ENCODE peak calls at places on chromosomes 2 and 18, in eight cellular contexts. One of them, this sample, is unnamed.

GRCh38 chr2:235496239-235496621 is 2.4 kb downstream of the AGAP1 start:
- DNase-seq in non-pigmented ciliary epithelial cell: no peak
- DNase-seq in activated naive CD4-positive, alpha-beta T cell treated with anti-CD3 and anti-CD28 coated beads for 36 hours: no peak
- DNase-seq in upper lobe of right lung: no peak
- DNase-seq in activated T-cell treated with anti-CD3 and anti-CD28 coated beads for 4 hours: no peak
- DNase-seq in H7: no peak
- DNase-seq in astrocyte of the spinal cord: no peak
- DNase-seq in stimulated activated CD8-positive, alpha-beta memory T cell treated with anti-CD3 and anti-CD28 coated beads, Interleukin-12 subunit alpha, Interleukin-12 subunit beta, amount 100 ng/mL, for 4 hours: no peak
- DNase-seq in this sample: no peak

GRCh38 chr2:12197133-12197532 is 450.7 kb downstream of the LPIN1 start:
- DNase-seq in non-pigmented ciliary epithelial cell: no peak
- DNase-seq in activated naive CD4-positive, alpha-beta T cell treated with anti-CD3 and anti-CD28 coated beads for 36 hours: no peak
- DNase-seq in upper lobe of right lung: no peak
- DNase-seq in activated T-cell treated with anti-CD3 and anti-CD28 coated beads for 4 hours: no peak
- DNase-seq in H7: no peak
- DNase-seq in astrocyte of the spinal cord: no peak
- DNase-seq in stimulated activated CD8-positive, alpha-beta memory T cell treated with anti-CD3 and anti-CD28 coated beads, Interleukin-12 subunit alpha, Interleukin-12 subunit beta, amount 100 ng/mL, for 4 hours: no peak
- DNase-seq in this sample: no peak

GRCh38 chr2:170371231-170371630 is 193.3 kb downstream of the MYO3B start:
- DNase-seq in non-pigmented ciliary epithelial cell: no peak
- DNase-seq in activated naive CD4-positive, alpha-beta T cell treated with anti-CD3 and anti-CD28 coated beads for 36 hours: no peak
- DNase-seq in upper lobe of right lung: no peak
- DNase-seq in activated T-cell treated with anti-CD3 and anti-CD28 coated beads for 4 hours: no peak
- DNase-seq in H7: no peak
- DNase-seq in astrocyte of the spinal cord: no peak
- DNase-seq in stimulated activated CD8-positive, alpha-beta memory T cell treated with anti-CD3 and anti-CD28 coated beads, Interleukin-12 subunit alpha, Interleukin-12 subunit beta, amount 100 ng/mL, for 4 hours: no peak
- DNase-seq in this sample: no peak

GRCh38 chr2:183035298-183035953 is 2.8 kb downstream of the NCKAP1 start:
- DNase-seq in non-pigmented ciliary epithelial cell: peak
- DNase-seq in activated naive CD4-positive, alpha-beta T cell treated with anti-CD3 and anti-CD28 coated beads for 36 hours: no peak
- DNase-seq in upper lobe of right lung: no peak
- DNase-seq in activated T-cell treated with anti-CD3 and anti-CD28 coated beads for 4 hours: no peak
- DNase-seq in H7: no peak
- DNase-seq in astrocyte of the spinal cord: peak
- DNase-seq in stimulated activated CD8-positive, alpha-beta memory T cell treated with anti-CD3 and anti-CD28 coated beads, Interleukin-12 subunit alpha, Interleukin-12 subunit beta, amount 100 ng/mL, for 4 hours: no peak
- DNase-seq in this sample: no peak

GRCh38 chr2:220785181-220785580 is 786.9 kb downstream of the EPHA4 start:
- DNase-seq in non-pigmented ciliary epithelial cell: no peak
- DNase-seq in activated naive CD4-positive, alpha-beta T cell treated with anti-CD3 and anti-CD28 coated beads for 36 hours: no peak
- DNase-seq in upper lobe of right lung: no peak
- DNase-seq in activated T-cell treated with anti-CD3 and anti-CD28 coated beads for 4 hours: no peak
- DNase-seq in H7: no peak
- DNase-seq in astrocyte of the spinal cord: no peak
- DNase-seq in stimulated activated CD8-positive, alpha-beta memory T cell treated with anti-CD3 and anti-CD28 coated beads, Interleukin-12 subunit alpha, Interleukin-12 subunit beta, amount 100 ng/mL, for 4 hours: no peak
- DNase-seq in this sample: no peak

GRCh38 chr2:181169459-181169858 is 189.1 kb downstream of the UBE2E3 start:
- DNase-seq in non-pigmented ciliary epithelial cell: no peak
- DNase-seq in activated naive CD4-positive, alpha-beta T cell treated with anti-CD3 and anti-CD28 coated beads for 36 hours: no peak
- DNase-seq in upper lobe of right lung: no peak
- DNase-seq in activated T-cell treated with anti-CD3 and anti-CD28 coated beads for 4 hours: no peak
- DNase-seq in H7: no peak
- DNase-seq in astrocyte of the spinal cord: no peak
- DNase-seq in stimulated activated CD8-positive, alpha-beta memory T cell treated with anti-CD3 and anti-CD28 coated beads, Interleukin-12 subunit alpha, Interleukin-12 subunit beta, amount 100 ng/mL, for 4 hours: no peak
- DNase-seq in this sample: no peak

GRCh38 chr2:45711224-45711623 is 59.7 kb downstream of the PRKCE start:
- DNase-seq in non-pigmented ciliary epithelial cell: no peak
- DNase-seq in activated naive CD4-positive, alpha-beta T cell treated with anti-CD3 and anti-CD28 coated beads for 36 hours: no peak
- DNase-seq in upper lobe of right lung: no peak
- DNase-seq in activated T-cell treated with anti-CD3 and anti-CD28 coated beads for 4 hours: no peak
- DNase-seq in H7: no peak
- DNase-seq in astrocyte of the spinal cord: no peak
- DNase-seq in stimulated activated CD8-positive, alpha-beta memory T cell treated with anti-CD3 and anti-CD28 coated beads, Interleukin-12 subunit alpha, Interleukin-12 subunit beta, amount 100 ng/mL, for 4 hours: no peak
- DNase-seq in this sample: no peak

GRCh38 chr2:40260437-40260836 is 191.5 kb downstream of the SLC8A1 start:
- DNase-seq in non-pigmented ciliary epithelial cell: no peak
- DNase-seq in activated naive CD4-positive, alpha-beta T cell treated with anti-CD3 and anti-CD28 coated beads for 36 hours: no peak
- DNase-seq in upper lobe of right lung: no peak
- DNase-seq in activated T-cell treated with anti-CD3 and anti-CD28 coated beads for 4 hours: no peak
- DNase-seq in H7: no peak
- DNase-seq in astrocyte of the spinal cord: no peak
- DNase-seq in stimulated activated CD8-positive, alpha-beta memory T cell treated with anti-CD3 and anti-CD28 coated beads, Interleukin-12 subunit alpha, Interleukin-12 subunit beta, amount 100 ng/mL, for 4 hours: no peak
- DNase-seq in this sample: no peak

GRCh38 chr2:32745191-32745590 is 117.3 kb downstream of the TTC27 start:
- DNase-seq in non-pigmented ciliary epithelial cell: peak
- DNase-seq in activated naive CD4-positive, alpha-beta T cell treated with anti-CD3 and anti-CD28 coated beads for 36 hours: no peak
- DNase-seq in upper lobe of right lung: no peak
- DNase-seq in activated T-cell treated with anti-CD3 and anti-CD28 coated beads for 4 hours: no peak
- DNase-seq in H7: no peak
- DNase-seq in astrocyte of the spinal cord: peak
- DNase-seq in stimulated activated CD8-positive, alpha-beta memory T cell treated with anti-CD3 and anti-CD28 coated beads, Interleukin-12 subunit alpha, Interleukin-12 subunit beta, amount 100 ng/mL, for 4 hours: no peak
- DNase-seq in this sample: no peak

GRCh38 chr2:112646791-112647720 is 1.3 kb downstream of the SLC20A1 start:
- DNase-seq in non-pigmented ciliary epithelial cell: no peak
- DNase-seq in activated naive CD4-positive, alpha-beta T cell treated with anti-CD3 and anti-CD28 coated beads for 36 hours: no peak
- DNase-seq in upper lobe of right lung: no peak
- DNase-seq in activated T-cell treated with anti-CD3 and anti-CD28 coated beads for 4 hours: no peak
- DNase-seq in H7: no peak
- DNase-seq in astrocyte of the spinal cord: no peak
- DNase-seq in stimulated activated CD8-positive, alpha-beta memory T cell treated with anti-CD3 and anti-CD28 coated beads, Interleukin-12 subunit alpha, Interleukin-12 subunit beta, amount 100 ng/mL, for 4 hours: no peak
- DNase-seq in this sample: peak

GRCh38 chr2:219023045-219023605 is 18.2 kb downstream of the CFAP65 start:
- DNase-seq in non-pigmented ciliary epithelial cell: no peak
- DNase-seq in activated naive CD4-positive, alpha-beta T cell treated with anti-CD3 and anti-CD28 coated beads for 36 hours: no peak
- DNase-seq in upper lobe of right lung: peak
- DNase-seq in activated T-cell treated with anti-CD3 and anti-CD28 coated beads for 4 hours: no peak
- DNase-seq in H7: no peak
- DNase-seq in astrocyte of the spinal cord: no peak
- DNase-seq in stimulated activated CD8-positive, alpha-beta memory T cell treated with anti-CD3 and anti-CD28 coated beads, Interleukin-12 subunit alpha, Interleukin-12 subunit beta, amount 100 ng/mL, for 4 hours: no peak
- DNase-seq in this sample: no peak

GRCh38 chr2:127083819-127084503 is 23.0 kb downstream of the BIN1 start:
- DNase-seq in non-pigmented ciliary epithelial cell: no peak
- DNase-seq in activated naive CD4-positive, alpha-beta T cell treated with anti-CD3 and anti-CD28 coated beads for 36 hours: no peak
- DNase-seq in upper lobe of right lung: peak
- DNase-seq in activated T-cell treated with anti-CD3 and anti-CD28 coated beads for 4 hours: no peak
- DNase-seq in H7: no peak
- DNase-seq in astrocyte of the spinal cord: peak
- DNase-seq in stimulated activated CD8-positive, alpha-beta memory T cell treated with anti-CD3 and anti-CD28 coated beads, Interleukin-12 subunit alpha, Interleukin-12 subunit beta, amount 100 ng/mL, for 4 hours: no peak
- DNase-seq in this sample: no peak

GRCh38 chr18:31970617-31971016 is 27.7 kb upstream of the TRAPPC8 start:
- DNase-seq in non-pigmented ciliary epithelial cell: no peak
- DNase-seq in activated naive CD4-positive, alpha-beta T cell treated with anti-CD3 and anti-CD28 coated beads for 36 hours: no peak
- DNase-seq in upper lobe of right lung: no peak
- DNase-seq in activated T-cell treated with anti-CD3 and anti-CD28 coated beads for 4 hours: no peak
- DNase-seq in H7: peak
- DNase-seq in astrocyte of the spinal cord: no peak
- DNase-seq in stimulated activated CD8-positive, alpha-beta memory T cell treated with anti-CD3 and anti-CD28 coated beads, Interleukin-12 subunit alpha, Interleukin-12 subunit beta, amount 100 ng/mL, for 4 hours: no peak
- DNase-seq in this sample: no peak

GRCh38 chr18:13253786-13254755 is 35.5 kb downstream of the LDLRAD4 start:
- DNase-seq in non-pigmented ciliary epithelial cell: no peak
- DNase-seq in activated naive CD4-positive, alpha-beta T cell treated with anti-CD3 and anti-CD28 coated beads for 36 hours: no peak
- DNase-seq in upper lobe of right lung: peak
- DNase-seq in activated T-cell treated with anti-CD3 and anti-CD28 coated beads for 4 hours: no peak
- DNase-seq in H7: no peak
- DNase-seq in astrocyte of the spinal cord: no peak
- DNase-seq in stimulated activated CD8-positive, alpha-beta memory T cell treated with anti-CD3 and anti-CD28 coated beads, Interleukin-12 subunit alpha, Interleukin-12 subunit beta, amount 100 ng/mL, for 4 hours: no peak
- DNase-seq in this sample: no peak

GRCh38 chr18:10791141-10791808 is 265.4 kb downstream of the NAPG start:
- DNase-seq in non-pigmented ciliary epithelial cell: no peak
- DNase-seq in activated naive CD4-positive, alpha-beta T cell treated with anti-CD3 and anti-CD28 coated beads for 36 hours: no peak
- DNase-seq in upper lobe of right lung: no peak
- DNase-seq in activated T-cell treated with anti-CD3 and anti-CD28 coated beads for 4 hours: no peak
- DNase-seq in H7: no peak
- DNase-seq in astrocyte of the spinal cord: peak
- DNase-seq in stimulated activated CD8-positive, alpha-beta memory T cell treated with anti-CD3 and anti-CD28 coated beads, Interleukin-12 subunit alpha, Interleukin-12 subunit beta, amount 100 ng/mL, for 4 hours: no peak
- DNase-seq in this sample: no peak

GRCh38 chr2:109351164-109351756 is 222.3 kb downstream of the SH3RF3 start:
- DNase-seq in non-pigmented ciliary epithelial cell: no peak
- DNase-seq in activated naive CD4-positive, alpha-beta T cell treated with anti-CD3 and anti-CD28 coated beads for 36 hours: peak
- DNase-seq in upper lobe of right lung: peak
- DNase-seq in activated T-cell treated with anti-CD3 and anti-CD28 coated beads for 4 hours: no peak
- DNase-seq in H7: peak
- DNase-seq in astrocyte of the spinal cord: peak
- DNase-seq in stimulated activated CD8-positive, alpha-beta memory T cell treated with anti-CD3 and anti-CD28 coated beads, Interleukin-12 subunit alpha, Interleukin-12 subunit beta, amount 100 ng/mL, for 4 hours: no peak
- DNase-seq in this sample: no peak

GRCh38 chr2:216195565-216195978 is 86.4 kb downstream of the XRCC5 start:
- DNase-seq in non-pigmented ciliary epithelial cell: peak
- DNase-seq in activated naive CD4-positive, alpha-beta T cell treated with anti-CD3 and anti-CD28 coated beads for 36 hours: peak
- DNase-seq in upper lobe of right lung: no peak
- DNase-seq in activated T-cell treated with anti-CD3 and anti-CD28 coated beads for 4 hours: no peak
- DNase-seq in H7: no peak
- DNase-seq in astrocyte of the spinal cord: peak
- DNase-seq in stimulated activated CD8-positive, alpha-beta memory T cell treated with anti-CD3 and anti-CD28 coated beads, Interleukin-12 subunit alpha, Interleukin-12 subunit beta, amount 100 ng/mL, for 4 hours: no peak
- DNase-seq in this sample: no peak

GRCh38 chr2:170056900-170057299 is 121.0 kb upstream of the MYO3B start:
- DNase-seq in non-pigmented ciliary epithelial cell: no peak
- DNase-seq in activated naive CD4-positive, alpha-beta T cell treated with anti-CD3 and anti-CD28 coated beads for 36 hours: no peak
- DNase-seq in upper lobe of right lung: no peak
- DNase-seq in activated T-cell treated with anti-CD3 and anti-CD28 coated beads for 4 hours: no peak
- DNase-seq in H7: no peak
- DNase-seq in astrocyte of the spinal cord: no peak
- DNase-seq in stimulated activated CD8-positive, alpha-beta memory T cell treated with anti-CD3 and anti-CD28 coated beads, Interleukin-12 subunit alpha, Interleukin-12 subunit beta, amount 100 ng/mL, for 4 hours: no peak
- DNase-seq in this sample: no peak

GRCh38 chr2:188189356-188189755 is 102.3 kb upstream of the GULP1 start:
- DNase-seq in non-pigmented ciliary epithelial cell: peak
- DNase-seq in activated naive CD4-positive, alpha-beta T cell treated with anti-CD3 and anti-CD28 coated beads for 36 hours: no peak
- DNase-seq in upper lobe of right lung: no peak
- DNase-seq in activated T-cell treated with anti-CD3 and anti-CD28 coated beads for 4 hours: no peak
- DNase-seq in H7: no peak
- DNase-seq in astrocyte of the spinal cord: peak
- DNase-seq in stimulated activated CD8-positive, alpha-beta memory T cell treated with anti-CD3 and anti-CD28 coated beads, Interleukin-12 subunit alpha, Interleukin-12 subunit beta, amount 100 ng/mL, for 4 hours: no peak
- DNase-seq in this sample: no peak

GRCh38 chr2:179137191-179137590 is 87.3 kb upstream of the CCDC141 start:
- DNase-seq in non-pigmented ciliary epithelial cell: no peak
- DNase-seq in activated naive CD4-positive, alpha-beta T cell treated with anti-CD3 and anti-CD28 coated beads for 36 hours: no peak
- DNase-seq in upper lobe of right lung: no peak
- DNase-seq in activated T-cell treated with anti-CD3 and anti-CD28 coated beads for 4 hours: no peak
- DNase-seq in H7: no peak
- DNase-seq in astrocyte of the spinal cord: no peak
- DNase-seq in stimulated activated CD8-positive, alpha-beta memory T cell treated with anti-CD3 and anti-CD28 coated beads, Interleukin-12 subunit alpha, Interleukin-12 subunit beta, amount 100 ng/mL, for 4 hours: no peak
- DNase-seq in this sample: no peak

GRCh38 chr2:165114345-165114943 is 89.4 kb downstream of the SCN3A start:
- DNase-seq in non-pigmented ciliary epithelial cell: peak
- DNase-seq in activated naive CD4-positive, alpha-beta T cell treated with anti-CD3 and anti-CD28 coated beads for 36 hours: no peak
- DNase-seq in upper lobe of right lung: no peak
- DNase-seq in activated T-cell treated with anti-CD3 and anti-CD28 coated beads for 4 hours: no peak
- DNase-seq in H7: no peak
- DNase-seq in astrocyte of the spinal cord: peak
- DNase-seq in stimulated activated CD8-positive, alpha-beta memory T cell treated with anti-CD3 and anti-CD28 coated beads, Interleukin-12 subunit alpha, Interleukin-12 subunit beta, amount 100 ng/mL, for 4 hours: no peak
- DNase-seq in this sample: no peak

GRCh38 chr2:116511426-116511825 is 1303.1 kb upstream of the DDX18 start:
- DNase-seq in non-pigmented ciliary epithelial cell: no peak
- DNase-seq in activated naive CD4-positive, alpha-beta T cell treated with anti-CD3 and anti-CD28 coated beads for 36 hours: no peak
- DNase-seq in upper lobe of right lung: no peak
- DNase-seq in activated T-cell treated with anti-CD3 and anti-CD28 coated beads for 4 hours: no peak
- DNase-seq in H7: no peak
- DNase-seq in astrocyte of the spinal cord: no peak
- DNase-seq in stimulated activated CD8-positive, alpha-beta memory T cell treated with anti-CD3 and anti-CD28 coated beads, Interleukin-12 subunit alpha, Interleukin-12 subunit beta, amount 100 ng/mL, for 4 hours: no peak
- DNase-seq in this sample: no peak

GRCh38 chr2:44314354-44314753 is 39.1 kb downstream of the SLC3A1 start:
- DNase-seq in non-pigmented ciliary epithelial cell: no peak
- DNase-seq in activated naive CD4-positive, alpha-beta T cell treated with anti-CD3 and anti-CD28 coated beads for 36 hours: no peak
- DNase-seq in upper lobe of right lung: no peak
- DNase-seq in activated T-cell treated with anti-CD3 and anti-CD28 coated beads for 4 hours: no peak
- DNase-seq in H7: no peak
- DNase-seq in astrocyte of the spinal cord: no peak
- DNase-seq in stimulated activated CD8-positive, alpha-beta memory T cell treated with anti-CD3 and anti-CD28 coated beads, Interleukin-12 subunit alpha, Interleukin-12 subunit beta, amount 100 ng/mL, for 4 hours: no peak
- DNase-seq in this sample: no peak

GRCh38 chr2:176621350-176621749 is 352.1 kb downstream of the MTX2 start:
- DNase-seq in non-pigmented ciliary epithelial cell: no peak
- DNase-seq in activated naive CD4-positive, alpha-beta T cell treated with anti-CD3 and anti-CD28 coated beads for 36 hours: no peak
- DNase-seq in upper lobe of right lung: no peak
- DNase-seq in activated T-cell treated with anti-CD3 and anti-CD28 coated beads for 4 hours: no peak
- DNase-seq in H7: no peak
- DNase-seq in astrocyte of the spinal cord: no peak
- DNase-seq in stimulated activated CD8-positive, alpha-beta memory T cell treated with anti-CD3 and anti-CD28 coated beads, Interleukin-12 subunit alpha, Interleukin-12 subunit beta, amount 100 ng/mL, for 4 hours: no peak
- DNase-seq in this sample: no peak

GRCh38 chr18:77004555-77005380 is 127.8 kb downstream of the MBP start:
- DNase-seq in non-pigmented ciliary epithelial cell: no peak
- DNase-seq in activated naive CD4-positive, alpha-beta T cell treated with anti-CD3 and anti-CD28 coated beads for 36 hours: peak
- DNase-seq in upper lobe of right lung: peak
- DNase-seq in activated T-cell treated with anti-CD3 and anti-CD28 coated beads for 4 hours: no peak
- DNase-seq in H7: peak
- DNase-seq in astrocyte of the spinal cord: no peak
- DNase-seq in stimulated activated CD8-positive, alpha-beta memory T cell treated with anti-CD3 and anti-CD28 coated beads, Interleukin-12 subunit alpha, Interleukin-12 subunit beta, amount 100 ng/mL, for 4 hours: no peak
- DNase-seq in this sample: no peak

GRCh38 chr2:11248-11941 is 34.9 kb downstream of the FAM110C start:
- DNase-seq in non-pigmented ciliary epithelial cell: peak
- DNase-seq in activated naive CD4-positive, alpha-beta T cell treated with anti-CD3 and anti-CD28 coated beads for 36 hours: peak
- DNase-seq in upper lobe of right lung: peak
- DNase-seq in activated T-cell treated with anti-CD3 and anti-CD28 coated beads for 4 hours: peak
- DNase-seq in H7: peak
- DNase-seq in astrocyte of the spinal cord: peak
- DNase-seq in stimulated activated CD8-positive, alpha-beta memory T cell treated with anti-CD3 and anti-CD28 coated beads, Interleukin-12 subunit alpha, Interleukin-12 subunit beta, amount 100 ng/mL, for 4 hours: no peak
- DNase-seq in this sample: peak

GRCh38 chr2:98518106-98518505 is 73.4 kb downstream of the INPP4A start:
- DNase-seq in non-pigmented ciliary epithelial cell: no peak
- DNase-seq in activated naive CD4-positive, alpha-beta T cell treated with anti-CD3 and anti-CD28 coated beads for 36 hours: peak
- DNase-seq in upper lobe of right lung: no peak
- DNase-seq in activated T-cell treated with anti-CD3 and anti-CD28 coated beads for 4 hours: peak
- DNase-seq in H7: peak
- DNase-seq in astrocyte of the spinal cord: no peak
- DNase-seq in stimulated activated CD8-positive, alpha-beta memory T cell treated with anti-CD3 and anti-CD28 coated beads, Interleukin-12 subunit alpha, Interleukin-12 subunit beta, amount 100 ng/mL, for 4 hours: no peak
- DNase-seq in this sample: no peak

GRCh38 chr18:36757081-36757480 is 71.7 kb downstream of the TPGS2 start:
- DNase-seq in non-pigmented ciliary epithelial cell: no peak
- DNase-seq in activated naive CD4-positive, alpha-beta T cell treated with anti-CD3 and anti-CD28 coated beads for 36 hours: no peak
- DNase-seq in upper lobe of right lung: no peak
- DNase-seq in activated T-cell treated with anti-CD3 and anti-CD28 coated beads for 4 hours: no peak
- DNase-seq in H7: peak
- DNase-seq in astrocyte of the spinal cord: peak
- DNase-seq in stimulated activated CD8-positive, alpha-beta memory T cell treated with anti-CD3 and anti-CD28 coated beads, Interleukin-12 subunit alpha, Interleukin-12 subunit beta, amount 100 ng/mL, for 4 hours: no peak
- DNase-seq in this sample: no peak

GRCh38 chr2:94996401-94997100 is 29.0 kb upstream of the MAL start:
- DNase-seq in non-pigmented ciliary epithelial cell: no peak
- DNase-seq in activated naive CD4-positive, alpha-beta T cell treated with anti-CD3 and anti-CD28 coated beads for 36 hours: no peak
- DNase-seq in upper lobe of right lung: peak
- DNase-seq in activated T-cell treated with anti-CD3 and anti-CD28 coated beads for 4 hours: no peak
- DNase-seq in H7: no peak
- DNase-seq in astrocyte of the spinal cord: no peak
- DNase-seq in stimulated activated CD8-positive, alpha-beta memory T cell treated with anti-CD3 and anti-CD28 coated beads, Interleukin-12 subunit alpha, Interleukin-12 subunit beta, amount 100 ng/mL, for 4 hours: no peak
- DNase-seq in this sample: no peak

GRCh38 chr2:237465515-237466227 is 21.4 kb upstream of the MLPH start:
- DNase-seq in non-pigmented ciliary epithelial cell: peak
- DNase-seq in activated naive CD4-positive, alpha-beta T cell treated with anti-CD3 and anti-CD28 coated beads for 36 hours: no peak
- DNase-seq in upper lobe of right lung: peak
- DNase-seq in activated T-cell treated with anti-CD3 and anti-CD28 coated beads for 4 hours: no peak
- DNase-seq in H7: no peak
- DNase-seq in astrocyte of the spinal cord: peak
- DNase-seq in stimulated activated CD8-positive, alpha-beta memory T cell treated with anti-CD3 and anti-CD28 coated beads, Interleukin-12 subunit alpha, Interleukin-12 subunit beta, amount 100 ng/mL, for 4 hours: no peak
- DNase-seq in this sample: no peak